ENCODE peak calls at places on chromosomes 11 and 22, in seven cellular contexts. One of them, this sample, is unnamed.
A peak's percentile ranks its signal among the peaks of the same experiment; 100 is the strongest.

GRCh38 chr22:37179126-37179470 is 8.9 kb downstream of the C1QTNF6 start:
- DNase-seq in activated CD8-positive, alpha-beta memory T cell treated with anti-CD3 and anti-CD28 coated beads for 1 hour: no peak
- DNase-seq in activated naive CD8-positive, alpha-beta T cell treated with anti-CD3 and anti-CD28 coated beads for 36 hours: no peak
- DNase-seq in GM12891: no peak
- DNase-seq in iPS DF 6.9: no peak
- DNase-seq in activated CD4-positive, alpha-beta T cell treated with anti-CD3 and anti-CD28 coated beads for 24 hours: no peak
- DNase-seq in EH: no peak
- DNase-seq in this sample: no peak

GRCh38 chr22:29037340-29037932 is 24.2 kb downstream of the C22orf31 start:
- DNase-seq in EH: no peak
- DNase-seq in activated CD8-positive, alpha-beta memory T cell treated with anti-CD3 and anti-CD28 coated beads for 1 hour: no peak
- DNase-seq in activated naive CD8-positive, alpha-beta T cell treated with anti-CD3 and anti-CD28 coated beads for 36 hours: no peak
- DNase-seq in iPS DF 6.9: no peak
- DNase-seq in GM12891: no peak
- DNase-seq in activated CD4-positive, alpha-beta T cell treated with anti-CD3 and anti-CD28 coated beads for 24 hours: no peak
- DNase-seq in this sample: no peak

GRCh38 chr11:32255876-32256275 is 165.0 kb downstream of the RCN1 start:
- DNase-seq in activated CD8-positive, alpha-beta memory T cell treated with anti-CD3 and anti-CD28 coated beads for 1 hour: no peak
- DNase-seq in activated CD4-positive, alpha-beta T cell treated with anti-CD3 and anti-CD28 coated beads for 24 hours: no peak
- DNase-seq in activated naive CD8-positive, alpha-beta T cell treated with anti-CD3 and anti-CD28 coated beads for 36 hours: no peak
- DNase-seq in GM12891: no peak
- DNase-seq in EH: no peak
- DNase-seq in iPS DF 6.9: no peak
- DNase-seq in this sample: no peak

GRCh38 chr11:65110354-65110861 is 1.3 kb upstream of the TM7SF2 start:
- DNase-seq in activated naive CD8-positive, alpha-beta T cell treated with anti-CD3 and anti-CD28 coated beads for 36 hours: peak; percentile 93
- DNase-seq in iPS DF 6.9: no peak
- DNase-seq in activated CD4-positive, alpha-beta T cell treated with anti-CD3 and anti-CD28 coated beads for 24 hours: peak; percentile 98
- DNase-seq in EH: peak; percentile 79
- DNase-seq in activated CD8-positive, alpha-beta memory T cell treated with anti-CD3 and anti-CD28 coated beads for 1 hour: peak; percentile 90
- DNase-seq in GM12891: peak; percentile 88
- DNase-seq in this sample: no peak

GRCh38 chr11:118552341-118552740 is 13.4 kb downstream of the IFT46 start:
- DNase-seq in EH: no peak
- DNase-seq in activated CD4-positive, alpha-beta T cell treated with anti-CD3 and anti-CD28 coated beads for 24 hours: no peak
- DNase-seq in iPS DF 6.9: no peak
- DNase-seq in activated naive CD8-positive, alpha-beta T cell treated with anti-CD3 and anti-CD28 coated beads for 36 hours: no peak
- DNase-seq in GM12891: no peak
- DNase-seq in activated CD8-positive, alpha-beta memory T cell treated with anti-CD3 and anti-CD28 coated beads for 1 hour: no peak
- DNase-seq in this sample: no peak

GRCh38 chr11:76763573-76764348 is 19.4 kb upstream of the TSKU start:
- DNase-seq in GM12891: no peak
- DNase-seq in EH: peak; percentile 94
- DNase-seq in activated CD8-positive, alpha-beta memory T cell treated with anti-CD3 and anti-CD28 coated beads for 1 hour: no peak
- DNase-seq in iPS DF 6.9: no peak
- DNase-seq in activated CD4-positive, alpha-beta T cell treated with anti-CD3 and anti-CD28 coated beads for 24 hours: no peak
- DNase-seq in activated naive CD8-positive, alpha-beta T cell treated with anti-CD3 and anti-CD28 coated beads for 36 hours: no peak
- DNase-seq in this sample: no peak

GRCh38 chr11:85947431-85948272 is 92.5 kb downstream of the CCDC83 start:
- DNase-seq in activated CD4-positive, alpha-beta T cell treated with anti-CD3 and anti-CD28 coated beads for 24 hours: peak; percentile 6
- DNase-seq in iPS DF 6.9: no peak
- DNase-seq in activated CD8-positive, alpha-beta memory T cell treated with anti-CD3 and anti-CD28 coated beads for 1 hour: no peak
- DNase-seq in EH: peak; percentile 93
- DNase-seq in activated naive CD8-positive, alpha-beta T cell treated with anti-CD3 and anti-CD28 coated beads for 36 hours: peak; percentile 42
- DNase-seq in GM12891: no peak
- DNase-seq in this sample: no peak

GRCh38 chr11:112523477-112523876 is 262.8 kb upstream of the PLET1 start:
- DNase-seq in activated CD4-positive, alpha-beta T cell treated with anti-CD3 and anti-CD28 coated beads for 24 hours: no peak
- DNase-seq in GM12891: no peak
- DNase-seq in activated CD8-positive, alpha-beta memory T cell treated with anti-CD3 and anti-CD28 coated beads for 1 hour: no peak
- DNase-seq in activated naive CD8-positive, alpha-beta T cell treated with anti-CD3 and anti-CD28 coated beads for 36 hours: no peak
- DNase-seq in iPS DF 6.9: no peak
- DNase-seq in EH: peak; percentile 66
- DNase-seq in this sample: no peak

GRCh38 chr11:132464939-132465338 is 1067.4 kb downstream of the OPCML start:
- DNase-seq in GM12891: no peak
- DNase-seq in EH: peak; percentile 19
- DNase-seq in iPS DF 6.9: no peak
- DNase-seq in activated CD4-positive, alpha-beta T cell treated with anti-CD3 and anti-CD28 coated beads for 24 hours: no peak
- DNase-seq in activated naive CD8-positive, alpha-beta T cell treated with anti-CD3 and anti-CD28 coated beads for 36 hours: no peak
- DNase-seq in activated CD8-positive, alpha-beta memory T cell treated with anti-CD3 and anti-CD28 coated beads for 1 hour: no peak
- DNase-seq in this sample: no peak

GRCh38 chr11:33542921-33543320 is 157.7 kb downstream of the C11orf91 start:
- DNase-seq in iPS DF 6.9: peak; percentile 47
- DNase-seq in activated naive CD8-positive, alpha-beta T cell treated with anti-CD3 and anti-CD28 coated beads for 36 hours: peak; percentile 25
- DNase-seq in activated CD8-positive, alpha-beta memory T cell treated with anti-CD3 and anti-CD28 coated beads for 1 hour: no peak
- DNase-seq in EH: peak; percentile 69
- DNase-seq in activated CD4-positive, alpha-beta T cell treated with anti-CD3 and anti-CD28 coated beads for 24 hours: peak; percentile 25
- DNase-seq in GM12891: peak; percentile 34
- DNase-seq in this sample: no peak

GRCh38 chr11:58006940-58007339 is 16.7 kb upstream of the OR9Q1 start:
- DNase-seq in activated naive CD8-positive, alpha-beta T cell treated with anti-CD3 and anti-CD28 coated beads for 36 hours: no peak
- DNase-seq in EH: peak; percentile 37
- DNase-seq in activated CD4-positive, alpha-beta T cell treated with anti-CD3 and anti-CD28 coated beads for 24 hours: no peak
- DNase-seq in activated CD8-positive, alpha-beta memory T cell treated with anti-CD3 and anti-CD28 coated beads for 1 hour: no peak
- DNase-seq in iPS DF 6.9: no peak
- DNase-seq in GM12891: no peak
- DNase-seq in this sample: no peak

GRCh38 chr11:33479216-33479615 is 221.4 kb downstream of the C11orf91 start:
- DNase-seq in activated CD4-positive, alpha-beta T cell treated with anti-CD3 and anti-CD28 coated beads for 24 hours: no peak
- DNase-seq in iPS DF 6.9: no peak
- DNase-seq in EH: no peak
- DNase-seq in GM12891: no peak
- DNase-seq in activated CD8-positive, alpha-beta memory T cell treated with anti-CD3 and anti-CD28 coated beads for 1 hour: no peak
- DNase-seq in activated naive CD8-positive, alpha-beta T cell treated with anti-CD3 and anti-CD28 coated beads for 36 hours: no peak
- DNase-seq in this sample: no peak

GRCh38 chr11:3056296-3057068 is 741 bp downstream of the CARS1 start:
- DNase-seq in iPS DF 6.9: no peak
- DNase-seq in EH: peak; percentile 24
- DNase-seq in activated naive CD8-positive, alpha-beta T cell treated with anti-CD3 and anti-CD28 coated beads for 36 hours: peak; percentile 38
- DNase-seq in activated CD8-positive, alpha-beta memory T cell treated with anti-CD3 and anti-CD28 coated beads for 1 hour: no peak
- DNase-seq in activated CD4-positive, alpha-beta T cell treated with anti-CD3 and anti-CD28 coated beads for 24 hours: peak; percentile 20
- DNase-seq in GM12891: no peak
- DNase-seq in this sample: no peak

This sample was measured in cortex of kidney.